ENCODE peak calls at places on chromosomes 4 and X, in nine cellular contexts. B is HFF-Myc; K is T-helper 2 cell; L is activated CD4-positive, alpha-beta T cell treated with anti-CD3 and anti-CD28 coated beads for 36 hours; D is memory B cell; G is T-helper 1 cell; J is B cell; Y is NCI-H1930; P is endothelial cell. I is an unnamed sample.

GRCh38 chr4:26782168-26782829 is 78.3 kb upstream of the STIM2 start:
- DNase-seq in L (no peak), P (no peak), Y (no peak), G (no peak), D (no peak), B (no peak), J (no peak), K (no peak), I (no peak)

GRCh38 chr4:188299161-188299560 is 159.9 kb downstream of the TRIML1 start:
- DNase-seq in Y (no peak), D (no peak), B (no peak), L (no peak), G (no peak), P (no peak), K (no peak), J (no peak), I (no peak)

GRCh38 chrX:13463608-13464007 is 105.8 kb upstream of the EGFL6 start:
- DNase-seq in P (no peak), Y (no peak), L (no peak), K (no peak), G (no peak), J (no peak), D (no peak), B (peak; percentile 86), I (no peak)

GRCh38 chrX:103442536-103442901 is 66.2 kb downstream of the BEX3 start:
- DNase-seq in P (no peak), J (no peak), K (no peak), L (no peak), D (no peak), G (no peak), B (no peak), Y (no peak), I (no peak)

GRCh38 chr4:153564630-153565525 is 98.7 kb downstream of the TMEM131L start:
- DNase-seq in G (no peak), B (no peak), D (no peak), P (no peak), J (no peak), Y (no peak), K (no peak), L (no peak), I (no peak)

GRCh38 chr4:87659247-87659931 is 9.3 kb downstream of the DMP1 start:
- DNase-seq in K (no peak), B (no peak), J (no peak), L (no peak), Y (no peak), D (no peak), P (no peak), G (no peak), I (no peak)

GRCh38 chr4:119103263-119103662 is 32.4 kb upstream of the MYOZ2 start:
- DNase-seq in G (no peak), L (no peak), P (peak; percentile 7), Y (no peak), J (no peak), B (peak; percentile 96), D (no peak), K (no peak), I (no peak)

GRCh38 chrX:72305286-72306084 is at the start of gene CITED1:
- DNase-seq in P (no peak), D (peak; percentile 25), L (peak; percentile 30), J (peak; percentile 40), B (no peak), G (no peak), Y (no peak), K (no peak), I (no peak)

GRCh38 chrX:13001961-13002671 is 27.2 kb downstream of the TMSB4X start:
- DNase-seq in J (no peak), G (no peak), P (no peak), Y (no peak), D (no peak), K (no peak), B (no peak), L (peak; percentile 47), I (no peak)

GRCh38 chrX:17549005-17549685 is 174.1 kb downstream of the NHS start:
- DNase-seq in Y (no peak), L (peak; percentile 22), J (no peak), P (no peak), G (no peak), K (no peak), D (no peak), B (no peak), I (no peak)

GRCh38 chrX:96563663-96564062 is 121.0 kb upstream of the DIAPH2 start:
- DNase-seq in P (no peak), J (no peak), B (no peak), Y (no peak), D (no peak), K (no peak), G (no peak), L (no peak), I (no peak)

GRCh38 chr4:99636422-99636821 is 21.2 kb downstream of the C4orf54 start:
- DNase-seq in G (no peak), D (no peak), B (no peak), J (no peak), L (no peak), K (no peak), Y (no peak), P (no peak), I (no peak)

GRCh38 chr4:1856920-1857699 is 1.2 kb upstream of the LETM1 start:
- DNase-seq in D (no peak), P (peak; percentile 20), L (peak; percentile 34), Y (no peak), J (no peak), G (no peak), B (no peak), K (no peak), I (no peak)

GRCh38 chr4:98658287-98659105 is at the start of gene TSPAN5:
- DNase-seq in J (peak; percentile 96), B (no peak), K (peak; percentile 75), G (peak; percentile 67), L (peak; percentile 91), Y (peak; percentile 79), D (peak; percentile 74), P (peak; percentile 85), I (peak; percentile 76)

GRCh38 chr4:162274354-162274753 is 110.6 kb upstream of the FSTL5 start:
- DNase-seq in K (no peak), B (no peak), D (no peak), G (no peak), J (no peak), Y (no peak), L (no peak), P (no peak), I (no peak)

GRCh38 chr4:144740316-144740715 is 94.4 kb downstream of the HHIP start:
- DNase-seq in P (no peak), B (peak; percentile 41), L (no peak), G (no peak), Y (no peak), J (no peak), K (no peak), D (no peak), I (no peak)

GRCh38 chr4:113788888-113789287 is 27.4 kb upstream of the CAMK2D start:
- DNase-seq in B (no peak), Y (no peak), J (no peak), L (no peak), P (no peak), D (no peak), K (no peak), G (no peak), I (no peak)

GRCh38 chr4:165118256-165118909 is 5.7 kb upstream of the TMEM192 start:
- DNase-seq in K (no peak), J (no peak), Y (no peak), L (no peak), G (no peak), B (no peak), P (no peak), D (no peak), I (no peak)

GRCh38 chrX:319579-320125 is 1.1 kb upstream of the GTPBP6 start:
- DNase-seq in P (peak; percentile 18), K (no peak), Y (no peak), B (no peak), J (no peak), L (peak; percentile 32), D (peak; percentile 57), G (no peak), I (no peak)

I was measured in T-cell.